ENCODE peak calls at places on chromosome 18, in seven cellular contexts. I is DND-41, W is neuronal stem cell, R is neural progenitor cell, P is GM23248, Q is mesenchymal stem cell, J is GM23338. A is an unnamed sample.

GRCh38 chr18:79554945-79555645 is 124.5 kb upstream of the CTDP1 start:
- DNase-seq in J (no peak), R (no peak), W (no peak), P (no peak), Q (no peak), I (no peak), A (no peak)

GRCh38 chr18:75276813-75277628 is 66.4 kb downstream of the TSHZ1 start:
- DNase-seq in J (peak), R (no peak), W (no peak), P (peak), I (no peak), Q (no peak), A (no peak)

GRCh38 chr18:49858309-49859005 is 45.1 kb upstream of the ACAA2 start:
- DNase-seq in R (peak), J (peak), W (peak), Q (peak), I (peak), P (peak), A (peak)

GRCh38 chr18:9775172-9775571 is 67.1 kb downstream of the RAB31 start:
- DNase-seq in Q (peak), R (no peak), P (no peak), W (no peak), I (no peak), J (no peak), A (no peak)

GRCh38 chr18:79458131-79458838 is 62.6 kb downstream of the NFATC1 start:
- DNase-seq in Q (peak), P (peak), R (no peak), W (peak), J (no peak), I (no peak), A (no peak)

GRCh38 chr18:48467231-48467630 is 58.0 kb upstream of the ZBTB7C start:
- DNase-seq in W (no peak), J (no peak), P (no peak), I (no peak), Q (no peak), R (no peak), A (no peak)

GRCh38 chr18:70263336-70263735 is 25.5 kb upstream of the SOCS6 start:
- DNase-seq in R (no peak), P (no peak), I (no peak), Q (no peak), J (no peak), W (no peak), A (no peak)

GRCh38 chr18:77346446-77346845 is 96.8 kb downstream of the GALR1 start:
- DNase-seq in W (no peak), J (no peak), R (no peak), Q (no peak), P (peak), I (no peak), A (no peak)

GRCh38 chr18:59902180-59902992 is 2.6 kb downstream of the PMAIP1 start:
- DNase-seq in J (no peak), P (peak), Q (peak), W (no peak), I (no peak), R (no peak), A (peak)

GRCh38 chr18:49638209-49638785 is 76.4 kb downstream of the LIPG start:
- DNase-seq in J (no peak), I (no peak), P (no peak), R (no peak), Q (no peak), W (no peak), A (no peak)

GRCh38 chr18:63970803-63971191 is 916 bp downstream of the SERPINB8 start:
- DNase-seq in J (peak), Q (peak), I (no peak), R (peak), P (peak), W (no peak), A (no peak)

GRCh38 chr18:1914489-1914888 is 656.8 kb downstream of the METTL4 start:
- DNase-seq in W (no peak), I (no peak), Q (no peak), J (peak), R (no peak), P (no peak), A (peak)

GRCh38 chr18:73626221-73626620 is 521.4 kb downstream of the FBXO15 start:
- DNase-seq in J (no peak), Q (no peak), I (no peak), W (no peak), P (no peak), R (no peak), A (no peak)

GRCh38 chr18:8623549-8624106 is 14.4 kb downstream of the RAB12 start:
- DNase-seq in R (no peak), J (no peak), I (no peak), W (no peak), P (no peak), Q (peak), A (no peak)

GRCh38 chr18:56257215-56257614 is 381.2 kb downstream of the TXNL1 start:
- DNase-seq in W (no peak), J (no peak), Q (peak), P (peak), I (no peak), R (no peak), A (no peak)

GRCh38 chr18:50194623-50195532 is at the start of gene MYO5B:
- DNase-seq in Q (no peak), I (no peak), J (peak), R (peak), W (peak), P (peak), A (peak)

GRCh38 chr18:75265255-75265654 is 54.7 kb downstream of the TSHZ1 start:
- DNase-seq in R (no peak), P (no peak), J (no peak), I (no peak), W (no peak), Q (no peak), A (no peak)

GRCh38 chr18:58195278-58195721 is 151.3 kb downstream of the NEDD4L start:
- DNase-seq in J (peak), W (no peak), I (no peak), P (no peak), Q (no peak), R (peak), A (peak)

GRCh38 chr18:79798999-79799370 is 1.2 kb downstream of the KCNG2 start:
- DNase-seq in R (peak), I (no peak), P (no peak), W (no peak), Q (no peak), J (peak), A (no peak)

GRCh38 chr18:10057401-10057800 is 143.6 kb downstream of the VAPA start:
- DNase-seq in I (no peak), Q (no peak), J (no peak), R (no peak), W (no peak), P (no peak), A (no peak)

GRCh38 chr18:51150430-51150746 is 47.1 kb downstream of the MEX3C start:
- DNase-seq in R (no peak), W (no peak), Q (no peak), I (no peak), J (no peak), P (no peak), A (no peak)

GRCh38 chr18:59705145-59705544 is 7.9 kb upstream of the CCBE1 start:
- DNase-seq in I (no peak), W (no peak), J (no peak), P (no peak), Q (peak), R (no peak), A (no peak)

GRCh38 chr18:25595274-25595673 is 243.3 kb upstream of the ZNF521 start:
- DNase-seq in P (no peak), R (no peak), I (no peak), J (no peak), Q (no peak), W (no peak), A (no peak)

GRCh38 chr18:62450546-62451395 is 72.1 kb upstream of the ZCCHC2 start:
- DNase-seq in I (no peak), R (no peak), Q (peak), W (no peak), P (peak), J (no peak), A (no peak)

GRCh38 chr18:79497638-79498081 is 101.9 kb downstream of the NFATC1 start:
- DNase-seq in I (no peak), Q (peak), R (no peak), W (no peak), J (no peak), P (no peak), A (no peak)

GRCh38 chr18:59238385-59238784 is 18.4 kb downstream of the GRP start:
- DNase-seq in W (no peak), P (peak), J (no peak), Q (no peak), R (no peak), I (no peak), A (no peak)

GRCh38 chr18:77054606-77055428 is 77.8 kb downstream of the MBP start:
- DNase-seq in P (peak), W (peak), I (peak), J (peak), Q (peak), R (peak), A (peak)

GRCh38 chr18:79393626-79394401 is 1.9 kb upstream of the NFATC1 start:
- DNase-seq in J (peak), Q (peak), P (peak), I (peak), R (peak), W (no peak), A (peak)

GRCh38 chr18:11258014-11258413 is 108.6 kb upstream of the PIEZO2 start:
- DNase-seq in J (no peak), P (no peak), Q (no peak), I (no peak), R (no peak), W (no peak), A (no peak)

GRCh38 chr18:40437517-40437916 is 1517.5 kb upstream of the PIK3C3 start:
- DNase-seq in W (no peak), J (no peak), R (no peak), P (no peak), I (no peak), Q (no peak), A (no peak)

GRCh38 chr18:76494181-76494540 is 881 bp downstream of the ZNF516 start:
- DNase-seq in J (peak), P (peak), R (peak), W (peak), Q (peak), I (no peak), A (peak)

GRCh38 chr18:36211612-36212065 is 24.3 kb downstream of the MOCOS start:
- DNase-seq in R (no peak), I (no peak), P (peak), Q (no peak), W (no peak), J (no peak), A (no peak)

GRCh38 chr18:23934252-23934651 is 80.3 kb upstream of the TTC39C start:
- DNase-seq in J (no peak), I (no peak), W (no peak), P (no peak), Q (no peak), R (no peak), A (peak)
- H2AFZ ChIP-seq in J (peak), I (no peak), W (no peak), P (no peak), Q (no peak), R (no peak), A (peak)

DNA sequence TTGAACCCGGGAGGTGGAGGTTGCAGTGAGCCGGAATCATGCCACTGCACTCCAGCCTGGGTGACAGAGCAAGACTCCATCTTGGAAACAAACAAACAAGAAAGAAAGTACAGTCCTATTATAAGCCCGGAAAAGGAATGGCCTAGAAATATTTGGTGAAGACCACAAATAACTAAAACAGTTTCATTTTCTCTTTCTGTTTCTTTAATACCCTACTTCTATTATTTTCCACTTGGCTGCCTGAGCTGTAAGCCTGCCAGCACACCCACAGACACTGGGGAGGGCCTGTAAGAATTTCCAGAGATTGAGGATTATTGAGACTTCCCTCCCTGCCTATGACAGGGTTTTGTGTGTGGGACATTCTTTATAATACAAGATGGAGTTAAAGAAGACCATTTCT is 188.0 kb upstream of the DCC start:
- DNase-seq in Q (no peak), P (no peak), I (no peak), W (no peak), R (no peak), J (no peak), A (no peak)
- H2AFZ ChIP-seq in Q (no peak), P (no peak), I (no peak), W (no peak), R (no peak), J (no peak), A (no peak)

DNA sequence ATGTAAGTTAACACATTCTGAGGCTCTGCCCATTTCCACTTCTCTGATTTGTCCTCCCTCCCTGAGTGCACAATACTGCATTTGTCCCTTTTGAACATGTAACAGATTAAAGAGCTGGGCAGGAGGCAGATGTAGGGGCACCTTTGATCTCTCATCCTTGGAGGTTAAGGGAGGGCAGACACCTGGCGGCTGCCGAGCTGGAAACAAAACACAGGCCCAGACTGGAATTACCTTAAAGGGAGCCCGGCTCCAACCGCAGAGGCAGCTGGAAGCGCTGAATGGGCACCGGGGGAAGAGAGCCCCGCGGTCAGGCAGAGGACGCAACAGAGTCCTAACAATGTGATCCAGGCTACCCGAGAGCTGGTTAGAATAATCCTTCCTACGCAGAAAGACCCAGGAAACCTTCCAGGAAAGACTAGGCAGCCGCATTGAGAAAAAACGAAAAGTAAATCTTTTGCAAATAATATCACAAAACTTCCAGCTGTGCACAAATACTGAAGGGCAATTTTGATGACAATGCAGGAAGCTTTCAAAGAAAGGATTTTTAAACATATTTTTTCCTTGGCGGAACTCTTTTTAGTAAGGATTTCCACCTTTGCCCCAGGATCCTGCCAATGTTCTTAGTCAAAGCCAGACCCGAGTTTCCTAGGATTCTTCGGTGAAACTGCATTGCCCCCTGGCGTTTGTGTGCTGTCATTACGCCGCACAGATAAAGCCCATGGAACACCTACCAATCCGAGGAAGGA is 216.0 kb downstream of the TGIF1 start:
- DNase-seq in P (peak), I (peak), Q (peak), R (peak), J (peak), W (peak), A (peak)
- H2AFZ ChIP-seq in P (peak), I (peak), Q (peak), R (no peak), J (no peak), W (peak), A (peak)

DNA sequence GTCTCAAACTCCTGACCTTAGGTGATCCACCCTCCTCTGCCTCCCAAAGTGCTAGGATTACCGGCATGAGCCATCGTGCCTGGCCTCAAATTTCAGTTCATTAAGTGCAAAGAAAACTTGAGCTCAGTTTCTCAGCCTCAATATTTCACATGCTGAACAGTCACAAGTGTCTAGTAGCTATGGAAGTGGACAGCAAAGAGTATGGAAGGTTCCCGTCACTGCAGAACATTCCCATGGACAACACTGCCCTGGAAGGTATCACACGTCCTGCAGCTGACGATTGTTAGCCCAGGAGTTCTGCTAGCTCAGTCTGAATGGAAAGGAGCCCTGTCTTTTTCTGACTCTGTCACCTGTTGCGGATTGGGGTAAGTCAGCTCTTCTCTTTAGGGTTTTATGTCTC is 86.3 kb upstream of the PTPRM start:
- DNase-seq in Q (no peak), I (no peak), P (no peak), W (no peak), J (no peak), R (no peak), A (no peak)
- H2AFZ ChIP-seq in Q (no peak), I (no peak), P (no peak), W (no peak), J (peak), R (no peak), A (no peak)

GRCh38 chr18:28078298-28078697 is 98.6 kb downstream of the CDH2 start:
- DNase-seq in P (no peak), R (no peak), I (no peak), Q (no peak), J (no peak), W (no peak), A (no peak)

GRCh38 chr18:28080876-28081300 is 96.0 kb downstream of the CDH2 start:
- DNase-seq in R (no peak), J (no peak), P (peak), Q (no peak), W (no peak), I (peak), A (peak)

GRCh38 chr18:28081516-28081915 is 95.4 kb downstream of the CDH2 start:
- DNase-seq in Q (no peak), P (no peak), W (no peak), R (no peak), I (no peak), J (no peak), A (no peak)

GRCh38 chr18:28079883-28080282 is 97.0 kb downstream of the CDH2 start:
- DNase-seq in W (no peak), I (no peak), J (no peak), Q (no peak), P (no peak), R (no peak), A (peak)

GRCh38 chr18:28078849-28079248 is 98.1 kb downstream of the CDH2 start:
- DNase-seq in R (no peak), I (no peak), P (peak), W (no peak), J (no peak), Q (no peak), A (no peak)
- H2AFZ ChIP-seq in R (no peak), I (no peak), P (no peak), W (no peak), J (no peak), Q (no peak), A (peak)

GRCh38 chr18:35049111-35050003 is 8.1 kb downstream of the MAPRE2 start:
- DNase-seq in P (no peak), I (no peak), Q (no peak), W (no peak), J (no peak), R (no peak), A (peak)

GRCh38 chr18:35050638-35051287 is 9.6 kb downstream of the MAPRE2 start:
- DNase-seq in J (no peak), P (no peak), R (no peak), Q (peak), W (no peak), I (no peak), A (no peak)

GRCh38 chr18:35051978-35052377 is 10.8 kb downstream of the MAPRE2 start:
- DNase-seq in I (no peak), R (no peak), W (no peak), J (no peak), P (peak), Q (no peak), A (no peak)

GRCh38 chr18:35047697-35048292 is 6.6 kb downstream of the MAPRE2 start:
- DNase-seq in Q (no peak), J (no peak), R (no peak), I (no peak), P (no peak), W (no peak), A (no peak)

DNA sequence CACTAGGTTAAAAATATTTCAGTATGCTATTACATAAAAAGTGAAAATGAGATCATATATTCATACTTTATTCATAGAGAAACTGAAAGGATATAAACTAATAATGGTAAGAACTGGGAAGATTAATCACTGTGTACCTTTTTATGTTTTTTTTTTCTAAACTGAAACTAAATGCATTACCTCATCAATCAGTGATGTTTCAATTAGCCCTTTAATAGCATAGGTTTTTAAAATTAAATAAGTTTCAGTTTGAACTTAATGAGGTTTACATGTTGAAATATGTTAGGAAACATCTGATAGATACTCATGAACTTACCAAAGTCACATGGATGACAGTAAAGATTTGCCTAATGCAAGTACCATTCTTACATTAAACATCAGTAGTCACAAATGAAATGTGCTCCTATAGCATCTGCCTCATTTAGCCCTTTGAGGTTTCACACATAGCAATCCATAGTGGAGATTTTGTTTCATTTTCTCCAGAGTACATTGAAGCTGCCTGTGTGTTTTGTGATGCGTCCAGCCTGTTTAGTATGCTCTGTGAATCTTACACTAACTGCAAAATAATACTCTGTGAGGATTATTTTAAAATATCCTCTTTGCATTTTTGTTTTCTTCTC is 8.9 kb downstream of the MAPRE2 start:
- DNase-seq in Q (peak), P (no peak), W (no peak), J (no peak), I (no peak), R (no peak), A (no peak)
- H2AFZ ChIP-seq in Q (no peak), P (peak), W (no peak), J (no peak), I (no peak), R (no peak), A (no peak)

GRCh38 chr18:35038029-35038428 is 3.2 kb upstream of the MAPRE2 start:
- DNase-seq in R (no peak), W (no peak), Q (no peak), I (no peak), J (no peak), P (no peak), A (no peak)
- H2AFZ ChIP-seq in R (no peak), W (peak), Q (no peak), I (no peak), J (peak), P (no peak), A (no peak)

GRCh38 chr18:14969507-14969906 is 221.5 kb downstream of the ANKRD30B start:
- DNase-seq in J (no peak), Q (no peak), R (no peak), I (no peak), W (no peak), P (no peak), A (no peak)
- H2AFZ ChIP-seq in J (no peak), Q (no peak), R (no peak), I (no peak), W (no peak), P (no peak), A (no peak)

GRCh38 chr18:907880-908512 is 3.3 kb downstream of the ADCYAP1 start:
- DNase-seq in Q (no peak), J (peak), P (no peak), R (peak), W (no peak), I (no peak), A (no peak)
- H2AFZ ChIP-seq in Q (no peak), J (peak), P (peak), R (peak), W (peak), I (no peak), A (no peak)